ENCODE peak calls at places on chromosomes 5 and 9, in four cellular contexts. K is spleen; G is effector memory CD4-positive, alpha-beta T cell; B is pancreas. W is an unnamed sample.

GRCh38 chr5:150523472-150524350 is 15.8 kb downstream of the NDST1 start:
- DNase-seq in B (no peak), K (no peak), G (no peak), W (peak; percentile 18)

GRCh38 chr9:127318651-127319167 is 54.1 kb downstream of the GARNL3 start:
- DNase-seq in K (no peak), B (no peak), G (no peak), W (no peak)

GRCh38 chr5:138716456-138716924 is 36.7 kb upstream of the CTNNA1 start:
- DNase-seq in B (no peak), K (no peak), G (no peak), W (no peak)

GRCh38 chr5:126370796-126371718 is 52.2 kb upstream of the GRAMD2B start:
- DNase-seq in G (no peak), B (peak; percentile 57), K (no peak), W (no peak)

GRCh38 chr5:171601266-171601881 is 181.9 kb downstream of the FGF18 start:
- DNase-seq in B (no peak), G (no peak), K (no peak), W (no peak)

GRCh38 chr9:77750284-77750683 is 102.2 kb upstream of the GNA14 start:
- DNase-seq in K (no peak), B (no peak), G (no peak), W (no peak)

GRCh38 chr5:95959964-95960801 is 1.5 kb downstream of the ELL2 start:
- DNase-seq in G (no peak), B (no peak), K (no peak), W (no peak)

GRCh38 chr5:36398137-36398536 is 96.4 kb upstream of the RANBP3L start:
- DNase-seq in G (no peak), B (no peak), K (no peak), W (no peak)

GRCh38 chr9:18238254-18238653 is 235.7 kb upstream of the ADAMTSL1 start:
- DNase-seq in G (no peak), B (no peak), K (no peak), W (no peak)

GRCh38 chr5:43571237-43571636 is 14.4 kb upstream of the PAIP1 start:
- DNase-seq in G (no peak), B (no peak), K (no peak), W (no peak)

GRCh38 chr9:77011973-77012817 is 7.3 kb upstream of the FOXB2 start:
- DNase-seq in G (no peak), B (peak; percentile 67), K (peak; percentile 87), W (peak; percentile 38)

GRCh38 chr9:127711226-127711701 is 4.2 kb downstream of the PTRH1 start:
- DNase-seq in B (peak; percentile 52), K (no peak), G (no peak), W (no peak)

GRCh38 chr5:73426034-73426433 is 22.5 kb downstream of the FOXD1 start:
- DNase-seq in B (no peak), K (no peak), G (no peak), W (no peak)

DNA sequence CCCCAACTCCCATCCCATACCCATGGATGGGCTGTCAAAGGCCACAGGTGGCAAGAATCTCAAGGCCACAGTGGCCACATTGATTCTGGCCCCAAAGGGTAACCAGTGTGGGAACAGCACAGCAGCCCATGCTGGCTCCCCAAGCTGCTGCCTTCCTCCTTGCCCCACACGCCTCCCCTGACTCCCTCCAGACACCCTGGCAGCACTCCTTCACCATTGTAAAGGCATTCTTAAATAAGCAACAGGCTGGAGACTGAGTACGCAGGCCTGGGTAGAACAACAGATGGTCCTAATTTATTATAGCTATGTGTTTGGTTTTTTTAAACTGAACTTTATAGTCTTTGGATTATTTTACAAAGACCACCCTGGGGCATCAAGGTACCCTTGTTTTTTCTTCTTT is 158.8 kb downstream of the TSSK1B start:
- DNase-seq in G (no peak), B (no peak), K (no peak), W (no peak)
- H3K4me1 ChIP-seq in G (no peaks in the 10 kb centered on the region), B (no peaks in the 10 kb centered on the region), K (peaks cover 11% of the 10 kb centered on the region), W (no peaks in the 10 kb centered on the region)

GRCh38 chr5:39541920-39542319 is 117.1 kb upstream of the DAB2 start:
- DNase-seq in G (no peak), B (no peak), K (no peak), W (no peak)

GRCh38 chr5:39543335-39543734 is 118.6 kb upstream of the DAB2 start:
- DNase-seq in K (no peak), G (no peak), B (no peak), W (no peak)

GRCh38 chr5:39542511-39542910 is 117.7 kb upstream of the DAB2 start:
- DNase-seq in G (no peak), B (no peak), K (no peak), W (no peak)

DNA sequence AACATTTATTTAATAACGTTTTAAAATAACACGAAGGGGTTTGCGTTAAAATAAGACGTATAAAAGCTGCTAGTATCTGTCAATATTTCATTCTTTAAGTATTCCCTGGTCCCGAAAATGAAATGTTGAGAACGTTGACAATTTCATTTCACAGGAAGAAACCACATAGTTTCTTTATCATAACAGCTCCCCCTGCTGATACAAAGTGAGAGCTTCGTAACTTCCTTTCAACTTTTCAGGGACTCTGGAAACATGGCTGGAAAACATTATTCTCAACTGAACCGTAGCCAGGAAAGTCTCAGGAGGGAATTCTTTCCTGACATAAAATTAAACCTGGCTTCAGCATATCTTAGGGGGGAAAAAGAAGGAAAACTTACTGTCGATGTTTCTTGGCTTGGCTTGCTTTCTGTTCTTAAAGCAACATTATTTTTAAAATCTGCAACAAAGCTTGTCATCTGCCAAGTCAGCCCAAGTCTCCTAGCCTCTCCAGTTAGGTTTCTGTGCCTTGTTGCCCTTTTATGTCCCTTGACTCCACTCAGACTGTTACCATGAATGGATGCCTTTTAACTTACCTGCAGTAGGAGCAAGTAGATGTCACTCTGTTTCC is 122.9 kb upstream of the DAB2 start:
- DNase-seq in B (no peak), K (no peak), G (no peak), W (peak; percentile 23)
- H3K4me3 ChIP-seq in B (no peak overlapping the region), K (no peak overlapping the region), G (peak overlapping the region; percentile 8), W (no peak overlapping the region)

DNA sequence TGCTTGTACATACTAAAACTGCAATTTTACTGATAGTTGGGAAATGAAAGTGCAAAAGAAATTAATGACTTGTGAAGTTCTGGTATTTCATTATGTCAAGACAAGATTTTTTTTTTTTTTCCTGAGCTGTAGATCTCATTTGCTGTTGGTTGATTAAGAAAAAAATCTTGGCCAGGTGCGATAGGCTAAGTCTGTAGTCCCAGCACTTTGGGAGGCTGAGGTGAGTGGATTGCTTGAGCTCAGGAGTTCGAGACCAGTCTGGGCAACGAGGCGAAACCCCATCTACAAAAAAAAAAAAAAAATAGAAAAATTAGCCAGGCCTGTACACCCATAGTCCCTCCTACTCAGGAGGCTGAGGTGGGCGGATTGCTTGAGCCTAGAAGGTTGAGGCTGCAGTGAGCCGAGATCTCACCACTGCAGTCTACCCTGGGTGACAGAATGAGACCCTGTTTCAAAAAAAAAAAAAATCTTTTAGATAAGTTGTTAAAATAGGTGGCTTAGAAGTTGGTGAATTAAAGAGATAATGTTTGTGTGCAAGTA is 12.2 kb downstream of the CDC42SE2 start:
- DNase-seq in B (no peak), G (no peak), K (no peak), W (peak; percentile 24)
- H3K4me1 ChIP-seq in B (peaks cover 32% of the 10 kb centered on the region), G (peaks cover 19% of the 10 kb centered on the region), K (peaks cover 88% of the 10 kb centered on the region), W (peaks cover 92% of the 10 kb centered on the region)

DNA sequence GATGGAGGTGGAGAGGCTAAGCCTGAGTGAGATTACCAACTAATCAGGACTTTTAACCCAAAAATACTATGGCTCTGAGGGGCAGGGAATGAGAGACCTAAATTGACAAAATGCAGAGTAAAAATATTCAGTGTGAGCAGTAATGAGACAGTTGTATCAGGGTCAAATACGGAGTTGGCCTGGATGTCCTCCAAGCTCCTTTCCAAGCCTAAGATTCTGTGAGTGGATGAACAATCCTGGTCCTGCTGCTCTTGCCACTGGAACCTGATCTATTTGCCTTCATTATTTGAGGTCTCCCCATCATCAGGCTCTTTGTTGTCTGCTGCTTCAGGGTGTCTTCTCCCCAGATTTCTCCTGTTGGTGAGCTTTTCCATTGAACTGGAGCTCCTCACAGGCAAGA is 1.1 kb downstream of the PDCD1LG2 start:
- DNase-seq in B (no peak), K (no peak), G (no peak), W (no peak)
- H3K4me3 ChIP-seq in B (no peak overlapping the region), K (peak overlapping the region; percentile 24), G (no peak overlapping the region), W (no peak overlapping the region)

GRCh38 chr5:116448450-116448849 is 126.2 kb downstream of the SEMA6A start:
- DNase-seq in G (no peak), B (no peak), K (no peak), W (no peak)
- H3K4me1 ChIP-seq in G (no peaks in the 10 kb centered on the region), B (no peaks in the 10 kb centered on the region), K (no peaks in the 10 kb centered on the region), W (no peaks in the 10 kb centered on the region)

GRCh38 chr5:170386743-170387142 is 2.4 kb downstream of the KCNMB1 start:
- DNase-seq in K (no peak), B (no peak), G (no peak), W (no peak)

GRCh38 chr5:170389250-170389902 is at the start of gene KCNMB1:
- DNase-seq in B (no peak), K (no peak), G (no peak), W (no peak)

GRCh38 chr5:170388240-170388639 is 927 bp downstream of the KCNMB1 start:
- DNase-seq in G (no peak), B (no peak), K (no peak), W (no peak)

GRCh38 chr5:170388818-170389217 is 349 bp downstream of the KCNMB1 start:
- DNase-seq in K (no peak), B (no peak), G (no peak), W (no peak)

GRCh38 chr5:170387775-170388174 is 1.4 kb downstream of the KCNMB1 start:
- DNase-seq in G (no peak), B (no peak), K (no peak), W (no peak)
- H3K4me3 ChIP-seq in G (no peak overlapping the region), B (no peak overlapping the region), K (no peak overlapping the region), W (no peak overlapping the region)

GRCh38 chr9:117722108-117722761 is 18.0 kb downstream of the TLR4 start:
- DNase-seq in G (no peak), K (no peak), B (no peak), W (no peak)
- H3K4me1 ChIP-seq in G (no peaks in the 10 kb centered on the region), K (peaks cover 58% of the 10 kb centered on the region), B (peaks cover 8% of the 10 kb centered on the region), W (no peaks in the 10 kb centered on the region)

GRCh38 chr9:96852676-96853075 is 1.6 kb downstream of the ZNF782 start:
- DNase-seq in K (no peak), G (no peak), B (no peak), W (no peak)
- H3K4me3 ChIP-seq in K (no peak overlapping the region), G (no peak overlapping the region), B (peak overlapping the region; percentile 82), W (peak overlapping the region; percentile 78)

DNA sequence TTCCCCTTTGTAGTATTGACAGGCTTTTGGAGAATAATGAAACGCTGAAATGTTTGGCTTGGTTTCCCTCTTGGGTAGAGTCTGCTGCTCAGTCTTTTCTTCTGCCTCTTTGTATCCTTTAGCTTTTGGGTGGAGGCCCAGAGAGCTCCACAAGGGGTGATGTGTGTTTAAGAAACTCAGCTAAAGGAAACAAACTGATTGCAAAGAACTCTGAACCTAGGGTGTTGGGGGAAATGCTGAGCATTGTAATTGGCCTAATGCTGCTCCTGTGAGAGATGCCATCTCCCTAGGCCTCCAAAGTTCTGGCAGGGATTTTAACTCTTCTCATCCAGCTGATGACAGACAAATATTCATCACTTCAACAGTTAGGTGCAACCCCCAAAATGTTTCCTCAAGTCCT is 30.7 kb upstream of the ZSWIM6 start:
- DNase-seq in K (no peak), G (no peak), B (no peak), W (no peak)
- H3K4me1 ChIP-seq in K (peaks cover 8% of the 10 kb centered on the region), G (no peaks in the 10 kb centered on the region), B (peaks cover 26% of the 10 kb centered on the region), W (no peaks in the 10 kb centered on the region)